ENCODE peak calls at places on chromosome 4, in nine cellular contexts. F, L, O, Y, H, R, J, S and I are unnamed samples.

GRCh38 chr4:170662250-170662649 is 572.5 kb upstream of the AADAT start:
- DNase-seq in S (no peak), H (no peak), O (no peak), Y (no peak), F (no peak), R (no peak), L (no peak), J (no peak), I (no peak)

GRCh38 chr4:185513489-185514181 is 21.7 kb downstream of the PDLIM3 start:
- DNase-seq in L (no peak), O (peak), Y (no peak), J (no peak), S (no peak), R (no peak), F (no peak), H (peak), I (no peak)

GRCh38 chr4:147639388-147639787 is 22.2 kb downstream of the TMEM184C start:
- DNase-seq in F (no peak), S (no peak), O (no peak), R (no peak), Y (no peak), J (no peak), L (no peak), H (no peak), I (no peak)

GRCh38 chr4:186144596-186145569 is 40.4 kb downstream of the FAM149A start:
- DNase-seq in H (no peak), S (no peak), F (peak), O (no peak), L (peak), R (no peak), J (no peak), Y (peak), I (no peak)

GRCh38 chr4:56506110-56506705 is 617 bp downstream of the ARL9 start:
- DNase-seq in R (no peak), O (no peak), J (no peak), H (no peak), Y (no peak), F (peak), L (no peak), S (no peak), I (no peak)

GRCh38 chr4:177077572-177077971 is 232.1 kb upstream of the NEIL3 start:
- DNase-seq in O (no peak), L (no peak), Y (no peak), F (no peak), S (no peak), R (no peak), H (no peak), J (no peak), I (no peak)

GRCh38 chr4:67452100-67452887 is 93.0 kb downstream of the CENPC start:
- DNase-seq in H (no peak), Y (no peak), R (no peak), L (no peak), F (no peak), O (no peak), J (peak), S (no peak), I (no peak)

GRCh38 chr4:102335616-102336015 is 9.7 kb downstream of the SLC39A8 start:
- DNase-seq in R (no peak), S (no peak), Y (no peak), O (no peak), L (no peak), F (no peak), H (no peak), J (no peak), I (no peak)